ENCODE peak calls at places on chromosome 22, in six cellular contexts. X is right cardiac atrium, N is brain microvascular endothelial cell, C is T follicular helper cell, E is WERI-Rb-1, H is hippocampal formation. W is an unnamed sample.

GRCh38 chr22:27682438-27682837 is 119.1 kb downstream of the MN1 start:
- DNase-seq in H (no peak), E (no peak), C (no peak), X (no peak), N (no peak), W (no peak)

GRCh38 chr22:32761251-32761903 is 40.1 kb upstream of the TIMP3 start:
- DNase-seq in C (no peak), N (peak), E (no peak), X (peak), H (no peak), W (no peak)

GRCh38 chr22:48892571-48893287 is 934.9 kb downstream of the BRD1 start:
- DNase-seq in E (no peak), X (no peak), H (peak), C (no peak), N (no peak), W (no peak)

GRCh38 chr22:46693634-46694422 is 44.2 kb downstream of the CERK start:
- DNase-seq in X (no peak), N (no peak), H (no peak), C (no peak), E (no peak), W (no peak)

GRCh38 chr22:23396362-23397007 is 183.6 kb downstream of the IGLL1 start:
- DNase-seq in H (no peak), X (no peak), E (no peak), C (no peak), N (no peak), W (no peak)

GRCh38 chr22:42907404-42908081 is 50.5 kb upstream of the ARFGAP3 start:
- DNase-seq in N (no peak), E (no peak), X (no peak), C (no peak), H (no peak), W (no peak)

GRCh38 chr22:43110444-43110926 is at the start of gene BIK:
- DNase-seq in N (no peak), C (peak), E (peak), X (no peak), H (no peak), W (peak)

GRCh38 chr22:49010086-49010863 is 817.4 kb downstream of the BRD1 start:
- DNase-seq in E (peak), X (no peak), N (no peak), H (no peak), C (no peak), W (no peak)

GRCh38 chr22:36775589-36775965 is 342 bp downstream of the IFT27 start:
- DNase-seq in C (peak), H (no peak), E (no peak), X (peak), N (no peak), W (peak)

GRCh38 chr22:21108379-21109115 is 62.8 kb downstream of the LRRC74B start:
- DNase-seq in N (no peak), X (no peak), C (no peak), H (no peak), E (no peak), W (no peak)

GRCh38 chr22:40982482-40983385 is 31.6 kb downstream of the RBX1 start:
- DNase-seq in E (no peak), X (no peak), H (no peak), C (no peak), N (no peak), W (no peak)

GRCh38 chr22:49765951-49766350 is 61.7 kb downstream of the BRD1 start:
- DNase-seq in N (no peak), X (no peak), H (no peak), E (no peak), C (no peak), W (peak)

GRCh38 chr22:23763579-23764331 is 965 bp downstream of the C22orf15 start:
- DNase-seq in N (no peak), X (no peak), E (no peak), C (peak), H (no peak), W (peak)

GRCh38 chr22:22692707-22693530 is 48.5 kb downstream of the GGTLC2 start:
- DNase-seq in C (peak), N (peak), H (no peak), E (peak), X (no peak), W (peak)

GRCh38 chr22:29756341-29756740 is 10.5 kb downstream of the ZMAT5 start:
- DNase-seq in N (no peak), C (no peak), X (no peak), H (no peak), E (no peak), W (no peak)

GRCh38 chr22:20412474-20413216 is 18.7 kb downstream of the ZNF74 start:
- DNase-seq in H (no peak), X (no peak), C (no peak), E (no peak), N (no peak), W (no peak)

GRCh38 chr22:44497218-44497903 is 672 bp downstream of the RTL6 start:
- DNase-seq in X (peak), N (no peak), E (peak), H (no peak), C (no peak), W (no peak)

GRCh38 chr22:30250713-30251267 is 4.2 kb upstream of the LIF start:
- DNase-seq in X (no peak), C (no peak), N (no peak), E (no peak), H (no peak), W (no peak)

GRCh38 chr22:26558246-26558895 is 31.6 kb downstream of the TPST2 start:
- DNase-seq in X (no peak), E (no peak), C (no peak), H (no peak), N (peak), W (no peak)

GRCh38 chr22:45006101-45006872 is 3.5 kb downstream of the PHF21B start:
- DNase-seq in C (no peak), X (no peak), E (no peak), N (no peak), H (peak), W (no peak)

GRCh38 chr22:39309881-39310714 is 9.3 kb downstream of the RPL3 start:
- DNase-seq in N (peak), H (no peak), E (no peak), X (no peak), C (no peak), W (no peak)

GRCh38 chr22:46090051-46090591 is 60.2 kb upstream of the PPARA start:
- DNase-seq in N (no peak), H (no peak), E (peak), X (peak), C (no peak), W (no peak)

GRCh38 chr22:37566903-37567798 is 6.9 kb downstream of the CDC42EP1 start:
- DNase-seq in H (peak), N (no peak), X (peak), C (peak), E (peak), W (peak)

W was measured in activated CD8-positive, alpha-beta memory T cell treated with anti-CD3 and anti-CD28 coated beads, Interleukin-2, amount 50 U/mL, for 4 hours.